ENCODE peak calls at places on chromosomes 2 and 18, in five cellular contexts. X is H4, V is KBM-7, A is AG20443, O is PC-3. Z is an unnamed sample.

GRCh38 chr2:85865539-85866164 is 23.1 kb downstream of the ST3GAL5 start:
- DNase-seq in X (peak), A (no peak), V (no peak), O (no peak), Z (no peak)

GRCh38 chr18:35730738-35731370 is 149.3 kb downstream of the GALNT1 start:
- DNase-seq in V (no peak), O (no peak), A (no peak), X (no peak), Z (peak)

GRCh38 chr18:80148316-80149199 is 39.5 kb downstream of the ADNP2 start:
- DNase-seq in X (no peak), O (no peak), V (no peak), A (peak), Z (peak)

GRCh38 chr18:56085561-56085960 is 497.6 kb upstream of the TCF4 start:
- DNase-seq in X (no peak), A (peak), V (no peak), O (no peak), Z (no peak)

GRCh38 chr2:47891369-47892337 is 14.6 kb downstream of the FBXO11 start:
- DNase-seq in A (no peak), V (no peak), O (no peak), X (no peak), Z (no peak)

GRCh38 chr18:13137939-13138821 is 80.4 kb upstream of the LDLRAD4 start:
- DNase-seq in O (peak), A (no peak), V (peak), X (no peak), Z (peak)

GRCh38 chr2:30336978-30337841 is 105.9 kb downstream of the LBH start:
- DNase-seq in A (no peak), V (peak), O (no peak), X (no peak), Z (peak)

GRCh38 chr2:151241224-151241623 is 20.4 kb downstream of the RBM43 start:
- DNase-seq in X (no peak), V (no peak), O (peak), A (peak), Z (no peak)

GRCh38 chr2:109470121-109470921 is 143.4 kb downstream of the SEPTIN10 start:
- DNase-seq in X (peak), O (peak), A (peak), V (peak), Z (peak)

GRCh38 chr2:233076749-233077148 is 16.6 kb downstream of the INPP5D start:
- DNase-seq in A (no peak), V (peak), X (no peak), O (no peak), Z (no peak)

GRCh38 chr2:3210257-3210656 is 167.4 kb downstream of the EIPR1 start:
- DNase-seq in A (no peak), X (no peak), V (no peak), O (no peak), Z (no peak)

GRCh38 chr18:3294435-3295080 is 32.6 kb downstream of the MYL12B start:
- DNase-seq in A (no peak), X (no peak), V (no peak), O (no peak), Z (no peak)

GRCh38 chr2:11177871-11178598 is 22.8 kb downstream of the SLC66A3 start:
- DNase-seq in X (no peak), A (no peak), V (peak), O (no peak), Z (peak)

GRCh38 chr2:9950521-9951271 is 797 bp upstream of the GRHL1 start:
- DNase-seq in V (peak), A (peak), O (peak), X (no peak), Z (peak)

GRCh38 chr2:67186871-67187270 is 210.3 kb upstream of the ETAA1 start:
- DNase-seq in X (no peak), A (no peak), V (no peak), O (peak), Z (no peak)

GRCh38 chr18:34999734-35000397 is 41.3 kb upstream of the MAPRE2 start:
- DNase-seq in A (no peak), X (no peak), O (no peak), V (no peak), Z (no peak)

GRCh38 chr2:11564864-11565567 is 31.2 kb downstream of the GREB1 start:
- DNase-seq in X (no peak), A (no peak), O (no peak), V (no peak), Z (peak)

GRCh38 chr2:55862673-55863390 is 60.8 kb downstream of the EFEMP1 start:
- DNase-seq in O (peak), A (peak), V (no peak), X (peak), Z (no peak)

GRCh38 chr2:10079931-10080535 is at the start of gene CYS1:
- DNase-seq in V (peak), O (no peak), X (no peak), A (peak), Z (no peak)

GRCh38 chr2:203982276-203982675 is 45.7 kb downstream of the ICOS start:
- DNase-seq in A (no peak), V (no peak), X (no peak), O (no peak), Z (no peak)

GRCh38 chr2:53530126-53530525 is 237.5 kb upstream of the CHAC2 start:
- DNase-seq in V (no peak), O (no peak), A (no peak), X (no peak), Z (no peak)

GRCh38 chr2:234674781-234675201 is 177.9 kb upstream of the ARL4C start:
- DNase-seq in A (peak), O (no peak), V (no peak), X (peak), Z (no peak)

GRCh38 chr2:236366049-236366387 is 101.8 kb upstream of the ASB18 start:
- DNase-seq in V (no peak), A (no peak), X (no peak), O (no peak), Z (peak)

GRCh38 chr2:212686285-212686895 is 147.8 kb upstream of the ERBB4 start:
- DNase-seq in X (peak), A (peak), O (peak), V (peak), Z (peak)

GRCh38 chr2:156331572-156332451 is 709 bp downstream of the NR4A2 start:
- DNase-seq in X (peak), V (peak), O (peak), A (peak), Z (peak)

GRCh38 chr2:136129601-136130000 is 11.7 kb upstream of the CXCR4 start:
- DNase-seq in O (peak), A (no peak), V (no peak), X (no peak), Z (no peak)

GRCh38 chr2:170005702-170006101 is 172.2 kb upstream of the MYO3B start:
- DNase-seq in X (no peak), A (no peak), V (no peak), O (no peak), Z (no peak)

GRCh38 chr2:9814129-9814868 is 29.0 kb upstream of the TAF1B start:
- DNase-seq in O (no peak), V (no peak), X (no peak), A (no peak), Z (no peak)

Z was measured in RPMI8226.